ENCODE peak calls at places on chromosomes 3 and 15, in seven cellular contexts. T, R, J, F, A, C and V are unnamed samples.

GRCh38 chr3:168467085-168467714 is 371.5 kb upstream of the GOLIM4 start:
- DNase-seq in J (no peak), R (peak; percentile 74), C (peak; percentile 51), A (no peak), F (peak; percentile 9), T (no peak), V (peak; percentile 23)

GRCh38 chr3:15023719-15024118 is 41.4 kb downstream of the MRPS25 start:
- DNase-seq in F (no peak), R (no peak), C (no peak), A (no peak), J (no peak), T (no peak), V (no peak)

GRCh38 chr3:30578986-30579579 is 27.3 kb upstream of the TGFBR2 start:
- DNase-seq in J (no peak), T (no peak), F (peak; percentile 92), A (no peak), C (no peak), R (no peak), V (no peak)

GRCh38 chr3:13687409-13687989 is 138.6 kb downstream of the FBLN2 start:
- DNase-seq in R (no peak), T (no peak), J (no peak), A (no peak), F (no peak), C (no peak), V (no peak)

GRCh38 chr3:163914567-163914966 is 1163.7 kb downstream of the SI start:
- DNase-seq in T (no peak), F (no peak), C (no peak), A (no peak), R (no peak), J (no peak), V (no peak)

GRCh38 chr3:71186816-71187215 is 396.7 kb downstream of the FOXP1 start:
- DNase-seq in T (no peak), R (no peak), F (peak; percentile 8), J (no peak), C (no peak), A (no peak), V (no peak)

GRCh38 chr3:183534249-183534648 is 21.3 kb downstream of the KLHL6 start:
- DNase-seq in F (peak; percentile 40), J (no peak), T (no peak), A (no peak), C (no peak), R (peak; percentile 27), V (no peak)

GRCh38 chr3:128998532-128998931 is 2.6 kb upstream of the EFCC1 start:
- DNase-seq in F (no peak), C (no peak), J (no peak), A (no peak), T (no peak), R (no peak), V (no peak)

GRCh38 chr3:55446860-55447259 is 40.2 kb downstream of the WNT5A start:
- DNase-seq in F (no peak), R (no peak), A (no peak), C (no peak), J (no peak), T (no peak), V (peak; percentile 49)

GRCh38 chr15:64001148-64001547 is 45.1 kb downstream of the DAPK2 start:
- DNase-seq in A (no peak), C (no peak), F (no peak), J (no peak), R (no peak), T (no peak), V (no peak)

GRCh38 chr3:19816631-19817030 is 117.4 kb downstream of the EFHB start:
- DNase-seq in C (no peak), J (no peak), R (no peak), A (no peak), F (no peak), T (no peak), V (no peak)

GRCh38 chr3:32901005-32901932 is 50.2 kb upstream of the CCR4 start:
- DNase-seq in F (no peak), J (no peak), T (no peak), R (no peak), C (no peak), A (no peak), V (no peak)

GRCh38 chr15:84780492-84780891 is 32.1 kb downstream of the ZNF592 start:
- DNase-seq in C (no peak), J (no peak), T (no peak), R (no peak), A (no peak), F (no peak), V (no peak)

GRCh38 chr3:49711489-49711888 is 8.0 kb downstream of the AMIGO3 start:
- DNase-seq in C (no peak), F (no peak), A (no peak), J (no peak), R (no peak), T (no peak), V (no peak)

GRCh38 chr3:153749070-153749610 is 372.1 kb upstream of the ARHGEF26 start:
- DNase-seq in F (no peak), R (no peak), J (no peak), T (no peak), C (peak; percentile 47), A (no peak), V (peak; percentile 17)

GRCh38 chr3:33364531-33365128 is 75.6 kb downstream of the UBP1 start:
- DNase-seq in J (no peak), R (peak; percentile 54), C (no peak), T (no peak), F (no peak), A (no peak), V (no peak)

GRCh38 chr3:32719931-32720330 is 34.9 kb downstream of the CNOT10 start:
- DNase-seq in C (no peak), J (no peak), F (no peak), A (no peak), R (no peak), T (no peak), V (no peak)

GRCh38 chr3:185737020-185737419 is 87.8 kb downstream of the IGF2BP2 start:
- DNase-seq in F (no peak), A (no peak), C (no peak), T (no peak), R (no peak), J (no peak), V (no peak)

GRCh38 chr15:46956456-46956855 is 760.8 kb upstream of the SEMA6D start:
- DNase-seq in T (no peak), J (no peak), R (no peak), C (no peak), F (no peak), A (no peak), V (no peak)

GRCh38 chr3:42556089-42556632 is 25.6 kb downstream of the SEC22C start:
- DNase-seq in T (peak; percentile 62), F (peak; percentile 21), A (no peak), J (no peak), C (no peak), R (no peak), V (peak; percentile 33)

GRCh38 chr15:60679256-60679655 is 200.3 kb upstream of the ICE2 start:
- DNase-seq in R (no peak), A (no peak), J (no peak), F (no peak), T (no peak), C (no peak), V (no peak)

GRCh38 chr15:74011610-74012009 is 17.1 kb downstream of the PML start:
- DNase-seq in A (no peak), T (no peak), F (no peak), J (no peak), R (no peak), C (no peak), V (no peak)

GRCh38 chr15:65904301-65904700 is 35.0 kb downstream of the RAB11A start:
- DNase-seq in A (no peak), F (no peak), J (no peak), T (no peak), C (no peak), R (peak; percentile 31), V (no peak)

GRCh38 chr3:123344941-123345594 is 103.8 kb downstream of the ADCY5 start:
- DNase-seq in R (no peak), C (no peak), F (no peak), T (no peak), A (peak; percentile 19), J (no peak), V (no peak)

GRCh38 chr3:100966807-100967206 is 26.4 kb downstream of the ABI3BP start:
- DNase-seq in C (no peak), F (no peak), R (no peak), A (no peak), J (no peak), T (no peak), V (no peak)

GRCh38 chr3:126104742-126105605 is 21.1 kb upstream of the SLC41A3 start:
- DNase-seq in R (no peak), C (no peak), A (peak; percentile 40), J (no peak), F (no peak), T (no peak), V (no peak)

GRCh38 chr15:48086162-48086561 is 34.6 kb upstream of the SLC24A5 start:
- DNase-seq in A (no peak), T (no peak), F (peak; percentile 4), J (no peak), R (no peak), C (no peak), V (no peak)

GRCh38 chr3:133574260-133574881 is 885 bp downstream of the CDV3 start:
- DNase-seq in T (no peak), C (peak; percentile 72), R (peak; percentile 57), J (no peak), F (peak; percentile 68), A (peak; percentile 63), V (peak; percentile 77)